ENCODE peak calls at places on chromosome 13, in ten cellular contexts. One of them, this sample, is unnamed.

GRCh38 chr13:70795484-70795883 is 687.2 kb upstream of the KLHL1 start:
- DNase-seq in progenitor cell of endocrine pancreas: no peak
- DNase-seq in NCI-H2029: no peak
- DNase-seq in M059J: no peak
- DNase-seq in T-helper 2 cell: no peak
- DNase-seq in tibial nerve: no peak
- DNase-seq in left cardiac atrium: no peak
- DNase-seq in GDM1: no peak
- DNase-seq in cardiac fibroblast: no peak
- DNase-seq in activated naive CD4-positive, alpha-beta T cell: no peak
- DNase-seq in this sample: no peak

GRCh38 chr13:75181906-75182305 is 300.1 kb downstream of the TBC1D4 start:
- DNase-seq in progenitor cell of endocrine pancreas: no peak
- DNase-seq in GDM1: no peak
- DNase-seq in left cardiac atrium: no peak
- DNase-seq in M059J: peak; percentile 94
- DNase-seq in tibial nerve: no peak
- DNase-seq in activated naive CD4-positive, alpha-beta T cell: no peak
- DNase-seq in T-helper 2 cell: no peak
- DNase-seq in cardiac fibroblast: peak; percentile 90
- DNase-seq in NCI-H2029: no peak
- DNase-seq in this sample: peak; percentile 93

GRCh38 chr13:51624695-51625345 is 40.6 kb downstream of the WDFY2 start:
- DNase-seq in activated naive CD4-positive, alpha-beta T cell: no peak
- DNase-seq in progenitor cell of endocrine pancreas: no peak
- DNase-seq in left cardiac atrium: no peak
- DNase-seq in NCI-H2029: no peak
- DNase-seq in GDM1: no peak
- DNase-seq in cardiac fibroblast: no peak
- DNase-seq in T-helper 2 cell: no peak
- DNase-seq in tibial nerve: no peak
- DNase-seq in M059J: no peak
- DNase-seq in this sample: no peak

GRCh38 chr13:25371608-25372274 is at the start of gene ATP8A2:
- DNase-seq in progenitor cell of endocrine pancreas: peak; percentile 17
- DNase-seq in cardiac fibroblast: no peak
- DNase-seq in GDM1: no peak
- DNase-seq in tibial nerve: no peak
- DNase-seq in T-helper 2 cell: no peak
- DNase-seq in NCI-H2029: no peak
- DNase-seq in left cardiac atrium: no peak
- DNase-seq in M059J: no peak
- DNase-seq in activated naive CD4-positive, alpha-beta T cell: no peak
- DNase-seq in this sample: no peak

GRCh38 chr13:61700663-61701062 is 285.0 kb upstream of the PCDH20 start:
- DNase-seq in GDM1: no peak
- DNase-seq in progenitor cell of endocrine pancreas: no peak
- DNase-seq in activated naive CD4-positive, alpha-beta T cell: no peak
- DNase-seq in M059J: no peak
- DNase-seq in tibial nerve: no peak
- DNase-seq in NCI-H2029: no peak
- DNase-seq in cardiac fibroblast: no peak
- DNase-seq in left cardiac atrium: no peak
- DNase-seq in T-helper 2 cell: no peak
- DNase-seq in this sample: no peak

GRCh38 chr13:50162001-50162400 is 146.8 kb downstream of the KCNRG start:
- DNase-seq in GDM1: no peak
- DNase-seq in progenitor cell of endocrine pancreas: no peak
- DNase-seq in left cardiac atrium: no peak
- DNase-seq in tibial nerve: no peak
- DNase-seq in cardiac fibroblast: no peak
- DNase-seq in activated naive CD4-positive, alpha-beta T cell: no peak
- DNase-seq in T-helper 2 cell: no peak
- DNase-seq in NCI-H2029: no peak
- DNase-seq in M059J: no peak
- DNase-seq in this sample: no peak

GRCh38 chr13:78632956-78633355 is 26.0 kb downstream of the OBI1 start:
- DNase-seq in T-helper 2 cell: no peak
- DNase-seq in cardiac fibroblast: no peak
- DNase-seq in activated naive CD4-positive, alpha-beta T cell: no peak
- DNase-seq in GDM1: no peak
- DNase-seq in M059J: no peak
- DNase-seq in tibial nerve: no peak
- DNase-seq in progenitor cell of endocrine pancreas: no peak
- DNase-seq in left cardiac atrium: no peak
- DNase-seq in NCI-H2029: no peak
- DNase-seq in this sample: no peak

GRCh38 chr13:93298741-93299140 is 72.1 kb downstream of the GPC6 start:
- DNase-seq in cardiac fibroblast: no peak
- DNase-seq in tibial nerve: no peak
- DNase-seq in T-helper 2 cell: no peak
- DNase-seq in activated naive CD4-positive, alpha-beta T cell: no peak
- DNase-seq in M059J: no peak
- DNase-seq in progenitor cell of endocrine pancreas: no peak
- DNase-seq in left cardiac atrium: no peak
- DNase-seq in NCI-H2029: no peak
- DNase-seq in GDM1: no peak
- DNase-seq in this sample: no peak

GRCh38 chr13:20217168-20217567 is 15.0 kb downstream of the GJB6 start:
- DNase-seq in M059J: no peak
- DNase-seq in tibial nerve: no peak
- DNase-seq in NCI-H2029: no peak
- DNase-seq in progenitor cell of endocrine pancreas: no peak
- DNase-seq in T-helper 2 cell: no peak
- DNase-seq in left cardiac atrium: no peak
- DNase-seq in activated naive CD4-positive, alpha-beta T cell: no peak
- DNase-seq in GDM1: no peak
- DNase-seq in cardiac fibroblast: no peak
- DNase-seq in this sample: no peak

GRCh38 chr13:79456051-79456450 is 24.9 kb upstream of the NDFIP2 start:
- DNase-seq in T-helper 2 cell: no peak
- DNase-seq in progenitor cell of endocrine pancreas: no peak
- DNase-seq in cardiac fibroblast: no peak
- DNase-seq in GDM1: no peak
- DNase-seq in NCI-H2029: no peak
- DNase-seq in tibial nerve: no peak
- DNase-seq in M059J: no peak
- DNase-seq in activated naive CD4-positive, alpha-beta T cell: no peak
- DNase-seq in left cardiac atrium: no peak
- DNase-seq in this sample: no peak

GRCh38 chr13:28218679-28219078 is 80.3 kb downstream of the PAN3 start:
- DNase-seq in NCI-H2029: no peak
- DNase-seq in left cardiac atrium: no peak
- DNase-seq in activated naive CD4-positive, alpha-beta T cell: no peak
- DNase-seq in tibial nerve: no peak
- DNase-seq in cardiac fibroblast: no peak
- DNase-seq in GDM1: no peak
- DNase-seq in M059J: no peak
- DNase-seq in T-helper 2 cell: no peak
- DNase-seq in progenitor cell of endocrine pancreas: no peak
- DNase-seq in this sample: no peak

GRCh38 chr13:110503979-110504499 is 57.5 kb downstream of the RAB20 start:
- DNase-seq in tibial nerve: no peak
- DNase-seq in T-helper 2 cell: no peak
- DNase-seq in GDM1: no peak
- DNase-seq in cardiac fibroblast: no peak
- DNase-seq in activated naive CD4-positive, alpha-beta T cell: no peak
- DNase-seq in NCI-H2029: no peak
- DNase-seq in left cardiac atrium: no peak
- DNase-seq in M059J: no peak
- DNase-seq in progenitor cell of endocrine pancreas: no peak
- DNase-seq in this sample: no peak

GRCh38 chr13:92842145-92842544 is 384.5 kb upstream of the GPC6 start:
- DNase-seq in progenitor cell of endocrine pancreas: no peak
- DNase-seq in M059J: peak; percentile 75
- DNase-seq in tibial nerve: no peak
- DNase-seq in T-helper 2 cell: no peak
- DNase-seq in activated naive CD4-positive, alpha-beta T cell: no peak
- DNase-seq in cardiac fibroblast: peak; percentile 93
- DNase-seq in NCI-H2029: no peak
- DNase-seq in left cardiac atrium: no peak
- DNase-seq in GDM1: no peak
- DNase-seq in this sample: peak; percentile 84

GRCh38 chr13:109700176-109700575 is 86.2 kb downstream of the IRS2 start:
- DNase-seq in M059J: peak; percentile 54
- DNase-seq in progenitor cell of endocrine pancreas: no peak
- DNase-seq in tibial nerve: peak; percentile 29
- DNase-seq in left cardiac atrium: peak; percentile 83
- DNase-seq in NCI-H2029: peak; percentile 91
- DNase-seq in GDM1: peak; percentile 99
- DNase-seq in activated naive CD4-positive, alpha-beta T cell: no peak
- DNase-seq in cardiac fibroblast: peak; percentile 94
- DNase-seq in T-helper 2 cell: no peak
- DNase-seq in this sample: peak; percentile 81

GRCh38 chr13:77896536-77896935 is 22.1 kb downstream of the EDNRB start:
- DNase-seq in left cardiac atrium: peak; percentile 27
- DNase-seq in NCI-H2029: no peak
- DNase-seq in cardiac fibroblast: peak; percentile 93
- DNase-seq in tibial nerve: peak; percentile 16
- DNase-seq in progenitor cell of endocrine pancreas: no peak
- DNase-seq in activated naive CD4-positive, alpha-beta T cell: no peak
- DNase-seq in T-helper 2 cell: no peak
- DNase-seq in GDM1: no peak
- DNase-seq in M059J: no peak
- DNase-seq in this sample: no peak

GRCh38 chr13:29503041-29503837 is 92.2 kb downstream of the SLC7A1 start:
- DNase-seq in T-helper 2 cell: no peak
- DNase-seq in left cardiac atrium: no peak
- DNase-seq in M059J: no peak
- DNase-seq in NCI-H2029: no peak
- DNase-seq in progenitor cell of endocrine pancreas: peak; percentile 18
- DNase-seq in activated naive CD4-positive, alpha-beta T cell: no peak
- DNase-seq in cardiac fibroblast: no peak
- DNase-seq in GDM1: no peak
- DNase-seq in tibial nerve: no peak
- DNase-seq in this sample: peak; percentile 19

GRCh38 chr13:51814825-51815650 is 11.1 kb upstream of the DHRS12 start:
- DNase-seq in left cardiac atrium: peak; percentile 56
- DNase-seq in activated naive CD4-positive, alpha-beta T cell: peak; percentile 47
- DNase-seq in GDM1: peak; percentile 64
- DNase-seq in cardiac fibroblast: peak; percentile 73
- DNase-seq in tibial nerve: peak; percentile 37
- DNase-seq in M059J: peak; percentile 55
- DNase-seq in NCI-H2029: no peak
- DNase-seq in T-helper 2 cell: peak; percentile 54
- DNase-seq in progenitor cell of endocrine pancreas: peak; percentile 54
- DNase-seq in this sample: peak; percentile 54

GRCh38 chr13:83881917-83882625 is at the start of gene SLITRK1:
- DNase-seq in T-helper 2 cell: no peak
- DNase-seq in GDM1: no peak
- DNase-seq in M059J: peak; percentile 40
- DNase-seq in progenitor cell of endocrine pancreas: peak; percentile 91
- DNase-seq in NCI-H2029: no peak
- DNase-seq in left cardiac atrium: peak; percentile 31
- DNase-seq in tibial nerve: no peak
- DNase-seq in cardiac fibroblast: peak; percentile 50
- DNase-seq in activated naive CD4-positive, alpha-beta T cell: no peak
- DNase-seq in this sample: peak; percentile 40

GRCh38 chr13:99442273-99442895 is 58.9 kb upstream of the TM9SF2 start:
- DNase-seq in GDM1: peak; percentile 48
- DNase-seq in T-helper 2 cell: peak; percentile 32
- DNase-seq in NCI-H2029: no peak
- DNase-seq in left cardiac atrium: no peak
- DNase-seq in progenitor cell of endocrine pancreas: no peak
- DNase-seq in tibial nerve: no peak
- DNase-seq in M059J: peak; percentile 39
- DNase-seq in cardiac fibroblast: peak; percentile 68
- DNase-seq in activated naive CD4-positive, alpha-beta T cell: peak; percentile 33
- DNase-seq in this sample: peak; percentile 39

GRCh38 chr13:35164324-35164932 is 222.4 kb downstream of the NBEA start:
- DNase-seq in tibial nerve: no peak
- DNase-seq in T-helper 2 cell: no peak
- DNase-seq in progenitor cell of endocrine pancreas: no peak
- DNase-seq in GDM1: peak; percentile 17
- DNase-seq in NCI-H2029: peak; percentile 42
- DNase-seq in activated naive CD4-positive, alpha-beta T cell: no peak
- DNase-seq in M059J: peak; percentile 34
- DNase-seq in cardiac fibroblast: peak; percentile 59
- DNase-seq in left cardiac atrium: no peak
- DNase-seq in this sample: peak; percentile 27

GRCh38 chr13:23531446-23531845 is 38.8 kb upstream of the TNFRSF19 start:
- DNase-seq in cardiac fibroblast: no peak
- DNase-seq in NCI-H2029: no peak
- DNase-seq in progenitor cell of endocrine pancreas: no peak
- DNase-seq in activated naive CD4-positive, alpha-beta T cell: no peak
- DNase-seq in left cardiac atrium: no peak
- DNase-seq in M059J: no peak
- DNase-seq in GDM1: no peak
- DNase-seq in T-helper 2 cell: no peak
- DNase-seq in tibial nerve: no peak
- DNase-seq in this sample: no peak

GRCh38 chr13:75395056-75395455 is 86.9 kb downstream of the TBC1D4 start:
- DNase-seq in GDM1: peak; percentile 31
- DNase-seq in cardiac fibroblast: no peak
- DNase-seq in progenitor cell of endocrine pancreas: no peak
- DNase-seq in activated naive CD4-positive, alpha-beta T cell: no peak
- DNase-seq in M059J: no peak
- DNase-seq in T-helper 2 cell: no peak
- DNase-seq in tibial nerve: no peak
- DNase-seq in NCI-H2029: no peak
- DNase-seq in left cardiac atrium: no peak
- DNase-seq in this sample: no peak

GRCh38 chr13:42549555-42549941 is 24.4 kb upstream of the TNFSF11 start:
- DNase-seq in progenitor cell of endocrine pancreas: no peak
- DNase-seq in tibial nerve: no peak
- DNase-seq in T-helper 2 cell: no peak
- DNase-seq in NCI-H2029: no peak
- DNase-seq in M059J: no peak
- DNase-seq in activated naive CD4-positive, alpha-beta T cell: no peak
- DNase-seq in left cardiac atrium: no peak
- DNase-seq in GDM1: no peak
- DNase-seq in cardiac fibroblast: no peak
- DNase-seq in this sample: peak; percentile 22

GRCh38 chr13:21673592-21674270 is 2.9 kb downstream of the FGF9 start:
- DNase-seq in progenitor cell of endocrine pancreas: peak; percentile 43
- DNase-seq in activated naive CD4-positive, alpha-beta T cell: peak; percentile 11
- DNase-seq in cardiac fibroblast: peak; percentile 37
- DNase-seq in left cardiac atrium: peak; percentile 40
- DNase-seq in GDM1: no peak
- DNase-seq in T-helper 2 cell: peak; percentile 23
- DNase-seq in NCI-H2029: no peak
- DNase-seq in M059J: no peak
- DNase-seq in tibial nerve: no peak
- DNase-seq in this sample: peak; percentile 39

GRCh38 chr13:26991508-26992181 is 180.0 kb downstream of the USP12 start:
- DNase-seq in NCI-H2029: no peak
- DNase-seq in tibial nerve: no peak
- DNase-seq in T-helper 2 cell: no peak
- DNase-seq in progenitor cell of endocrine pancreas: no peak
- DNase-seq in left cardiac atrium: no peak
- DNase-seq in activated naive CD4-positive, alpha-beta T cell: no peak
- DNase-seq in GDM1: no peak
- DNase-seq in M059J: peak; percentile 60
- DNase-seq in cardiac fibroblast: peak; percentile 36
- DNase-seq in this sample: no peak

GRCh38 chr13:106275441-106276032 is 259.9 kb downstream of the EFNB2 start:
- DNase-seq in left cardiac atrium: no peak
- DNase-seq in tibial nerve: no peak
- DNase-seq in NCI-H2029: no peak
- DNase-seq in M059J: no peak
- DNase-seq in T-helper 2 cell: no peak
- DNase-seq in activated naive CD4-positive, alpha-beta T cell: no peak
- DNase-seq in progenitor cell of endocrine pancreas: no peak
- DNase-seq in cardiac fibroblast: peak; percentile 26
- DNase-seq in GDM1: no peak
- DNase-seq in this sample: no peak

GRCh38 chr13:23392313-23392712 is 41.2 kb downstream of the SACS start:
- DNase-seq in tibial nerve: no peak
- DNase-seq in NCI-H2029: no peak
- DNase-seq in left cardiac atrium: no peak
- DNase-seq in activated naive CD4-positive, alpha-beta T cell: no peak
- DNase-seq in T-helper 2 cell: no peak
- DNase-seq in M059J: no peak
- DNase-seq in GDM1: no peak
- DNase-seq in cardiac fibroblast: no peak
- DNase-seq in progenitor cell of endocrine pancreas: no peak
- DNase-seq in this sample: no peak

This sample was measured in iris pigment epithelial cell.